ENCODE peak calls at places on chromosomes 3 and 15, in four cellular contexts. M is K562, U is GM12878, T is WTC11. J is an unnamed sample.

GRCh38 chr3:197204729-197205128 is 93.7 kb downstream of the DLG1 start:
- DNase-seq in T (no peak), M (no peak), U (no peak), J (no peak)

GRCh38 chr15:51303462-51303861 is 34.9 kb downstream of the CYP19A1 start:
- DNase-seq in T (no peak), U (peak; percentile 15), M (no peak), J (no peak)

GRCh38 chr15:85615930-85616329 is 178.8 kb downstream of the KLHL25 start:
- DNase-seq in T (peak; percentile 20), M (peak; percentile 13), U (no peak), J (peak; percentile 41)

GRCh38 chr3:42139740-42140453 is 48.7 kb downstream of the TRAK1 start:
- DNase-seq in M (no peak), T (no peak), U (no peak), J (no peak)

GRCh38 chr3:141279074-141279945 is 47.7 kb downstream of the PXYLP1 start:
- DNase-seq in T (no peak), M (peak; percentile 32), U (no peak), J (peak; percentile 62)

GRCh38 chr3:188272481-188273372 is 118.8 kb downstream of the LPP start:
- DNase-seq in M (no peak), T (no peak), U (no peak), J (no peak)

GRCh38 chr3:133943639-133944131 is 48.0 kb upstream of the RAB6B start:
- DNase-seq in M (peak; percentile 74), T (no peak), U (no peak), J (no peak)

GRCh38 chr3:142213298-142213697 is 12.1 kb downstream of the GK5 start:
- DNase-seq in T (no peak), U (no peak), M (no peak), J (no peak)

GRCh38 chr3:132659000-132659369 is 624 bp downstream of the ACAD11 start:
- DNase-seq in T (no peak), M (no peak), U (no peak), J (no peak)

GRCh38 chr15:96342143-96342466 is 11.6 kb downstream of the NR2F2 start:
- DNase-seq in T (no peak), U (no peak), M (no peak), J (no peak)

GRCh38 chr15:91593081-91593480 is 260.4 kb upstream of the SLCO3A1 start:
- DNase-seq in T (no peak), M (no peak), U (no peak), J (no peak)

GRCh38 chr3:114121996-114122709 is 56.7 kb downstream of the DRD3 start:
- DNase-seq in M (no peak), T (no peak), U (no peak), J (no peak)

GRCh38 chr3:30551266-30551665 is 55.1 kb upstream of the TGFBR2 start:
- DNase-seq in T (no peak), M (no peak), U (no peak), J (no peak)

GRCh38 chr3:9020396-9020795 is 57.1 kb upstream of the RAD18 start:
- DNase-seq in T (no peak), M (no peak), U (no peak), J (no peak)

GRCh38 chr3:71022552-71023335 is 560.8 kb downstream of the FOXP1 start:
- DNase-seq in U (no peak), M (no peak), T (peak; percentile 43), J (no peak)

GRCh38 chr3:14725015-14725431 is 50.1 kb downstream of the C3orf20 start:
- DNase-seq in M (no peak), T (no peak), U (no peak), J (no peak)

GRCh38 chr15:41572866-41573265 is 13.9 kb downstream of the TYRO3 start:
- DNase-seq in M (no peak), U (no peak), T (no peak), J (no peak)

GRCh38 chr3:108099679-108100428 is 9.0 kb upstream of the CD47 start:
- DNase-seq in T (no peak), M (peak; percentile 73), U (no peak), J (no peak)

GRCh38 chr3:168165390-168166269 is 69.9 kb upstream of the GOLIM4 start:
- DNase-seq in T (peak; percentile 36), U (peak; percentile 47), M (peak; percentile 66), J (peak; percentile 64)

GRCh38 chr3:170228093-170228766 is 6.0 kb downstream of the PRKCI start:
- DNase-seq in U (no peak), T (no peak), M (no peak), J (no peak)

GRCh38 chr3:112084980-112085697 is 1.1 kb upstream of the C3orf52 start:
- DNase-seq in T (no peak), M (no peak), U (no peak), J (no peak)

GRCh38 chr15:99477745-99478525 is 87.8 kb upstream of the MEF2A start:
- DNase-seq in U (no peak), T (no peak), M (no peak), J (no peak)

GRCh38 chr15:70058642-70059360 is 38.9 kb downstream of the TLE3 start:
- DNase-seq in U (no peak), T (peak; percentile 0), M (no peak), J (no peak)

GRCh38 chr15:70060214-70061085 is 37.3 kb downstream of the TLE3 start:
- DNase-seq in U (no peak), T (peak; percentile 2), M (no peak), J (no peak)

GRCh38 chr15:70057931-70058641 is 39.6 kb downstream of the TLE3 start:
- DNase-seq in M (no peak), U (no peak), T (peak; percentile 3), J (no peak)

GRCh38 chr15:70061086-70061370 is 36.7 kb downstream of the TLE3 start:
- DNase-seq in M (no peak), U (no peak), T (peak; percentile 1), J (no peak)

GRCh38 chr15:70059476-70060213 is 38.1 kb downstream of the TLE3 start:
- DNase-seq in T (peak; percentile 5), U (no peak), M (no peak), J (no peak)
- TF ChIP-seq USF1 in T (no peak), U (no peak), M (no peak), J (no peak)

GRCh38 chr3:153129426-153129825 is 32.6 kb upstream of the RAP2B start:
- DNase-seq in U (no peak), M (no peak), T (no peak), J (no peak)
- TF ChIP-seq USF1 in U (no peak), M (no peak), T (no peak), J (no peak)

DNA sequence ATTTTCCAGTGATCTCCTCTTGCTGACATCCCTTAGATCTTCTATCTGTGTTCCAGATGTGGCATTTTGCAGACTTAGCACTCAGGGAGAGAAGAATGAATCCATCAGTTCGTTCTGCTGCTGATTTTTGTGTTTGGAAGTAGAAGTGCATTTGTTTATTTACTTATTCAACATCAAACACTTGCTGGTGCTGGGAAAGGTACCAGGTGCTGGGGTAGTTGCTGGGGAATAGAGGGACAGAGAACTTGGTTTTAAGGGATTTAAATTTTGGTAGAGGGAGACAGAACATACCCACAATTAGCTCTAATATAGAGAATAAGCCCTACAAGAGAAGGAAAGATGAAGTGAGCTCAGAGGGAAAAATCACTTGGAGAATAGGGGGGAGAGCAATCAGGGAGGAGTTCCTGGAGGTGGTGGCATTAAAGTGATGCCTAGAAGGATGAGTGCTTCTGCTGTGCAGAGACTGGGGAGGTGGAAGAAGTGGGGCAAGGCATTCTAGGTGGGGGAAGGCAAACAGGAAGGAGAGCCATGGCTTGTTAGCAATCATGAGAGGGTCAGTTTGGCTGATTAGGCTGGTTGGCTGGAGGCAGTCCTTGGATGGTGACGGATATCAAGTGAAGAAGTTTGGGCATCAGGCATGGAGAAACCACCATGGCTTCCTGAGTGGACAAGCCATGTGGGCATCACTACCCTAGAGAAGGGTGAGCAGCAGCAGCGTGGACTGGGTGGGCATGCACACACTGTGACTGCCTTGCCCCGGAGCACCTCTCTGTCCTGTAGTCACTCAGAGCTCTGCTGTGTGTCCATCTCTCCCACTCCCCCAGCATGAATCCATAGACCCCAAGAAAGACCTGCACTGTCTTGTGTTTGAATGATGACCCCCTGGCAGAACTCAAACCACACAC is 197.3 kb downstream of the OPA1 start:
- DNase-seq in T (no peak), M (no peak), U (no peak), J (no peak)
- TF ChIP-seq USF1 in T (no peak), M (no peak), U (no peak), J (no peak)

GRCh38 chr15:50262533-50262932 is 3.0 kb downstream of the HDC start:
- DNase-seq in T (no peak), M (no peak), U (no peak), J (no peak)

GRCh38 chr15:50265620-50266019 is at the start of gene HDC:
- DNase-seq in T (no peak), U (no peak), M (no peak), J (no peak)

GRCh38 chr15:50261979-50262378 is 3.5 kb downstream of the HDC start:
- DNase-seq in U (no peak), T (peak; percentile 23), M (peak; percentile 42), J (no peak)

DNA sequence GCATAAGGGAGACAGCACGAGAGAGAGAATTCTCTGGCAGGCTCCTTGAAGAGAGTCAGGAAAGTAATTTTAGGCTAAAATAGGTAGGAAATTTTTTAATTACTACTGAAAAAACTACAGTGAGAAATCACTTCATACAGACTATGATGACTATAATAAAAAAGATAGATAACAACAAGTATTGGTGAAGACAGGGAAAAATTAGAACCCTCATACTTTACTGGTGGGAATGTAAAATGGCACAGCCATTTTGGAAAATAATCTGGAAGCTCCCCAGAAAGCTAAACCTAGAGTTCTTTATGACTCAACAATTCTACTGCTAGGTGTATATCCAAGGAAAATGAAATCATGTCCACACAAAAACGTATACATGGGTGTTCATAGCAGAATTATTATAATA is 2.1 kb upstream of the HDC start:
- DNase-seq in M (no peak), T (no peak), U (no peak), J (no peak)
- TF ChIP-seq USF1 in M (no peak), T (no peak), U (no peak), J (no peak)

J was measured in SK-N-SH.